ENCODE peak calls at places on chromosomes 5 and 9, in nine cellular contexts. R is foreskin fibroblast, Z is GM10248, U is cardiac fibroblast, L is A549, J is body of pancreas, H is fibroblast of mammary gland, S is heart left ventricle, A is H9. Y is an unnamed sample.
A peak's percentile ranks its signal among the peaks of the same experiment; 100 is the strongest.

GRCh38 chr9:85425153-85425611 is 316.6 kb downstream of the AGTPBP1 start:
- DNase-seq in R (peak; percentile 68), Z (peak; percentile 73), U (peak; percentile 45), L (peak; percentile 62), J (peak; percentile 58), H (peak; percentile 46), S (peak; percentile 39), A (peak; percentile 92), Y (peak; percentile 78)

GRCh38 chr5:116484645-116485044 is 90.0 kb downstream of the SEMA6A start:
- DNase-seq in R (no peak), Z (no peak), U (no peak), L (no peak), J (no peak), H (no peak), S (no peak), A (no peak), Y (no peak)

GRCh38 chr5:66757219-66757833 is 161.1 kb downstream of the MAST4 start:
- DNase-seq in R (peak; percentile 36), Z (peak; percentile 31), U (peak; percentile 84), L (peak; percentile 61), J (peak; percentile 73), H (peak; percentile 66), S (peak; percentile 37), A (no peak), Y (peak; percentile 45)

GRCh38 chr5:143652104-143652700 is 159.8 kb upstream of the HMHB1 start:
- DNase-seq in R (no peak), Z (no peak), U (no peak), L (no peak), J (no peak), H (peak; percentile 35), S (no peak), A (no peak), Y (no peak)

GRCh38 chr9:107282759-107283620 is at the start of gene RAD23B:
- DNase-seq in R (peak; percentile 99), Z (peak; percentile 97), U (peak; percentile 99), L (peak; percentile 98), J (peak; percentile 98), H (peak; percentile 98), S (peak; percentile 99), A (peak; percentile 98), Y (peak; percentile 96)

GRCh38 chr5:73825219-73825618 is 199.2 kb downstream of the ARHGEF28 start:
- DNase-seq in R (no peak), Z (no peak), U (no peak), L (no peak), J (no peak), H (no peak), S (no peak), A (peak; percentile 41), Y (no peak)

GRCh38 chr5:130289132-130290088 is 385.1 kb downstream of the CHSY3 start:
- DNase-seq in R (no peak), Z (no peak), U (peak; percentile 46), L (no peak), J (no peak), H (peak; percentile 65), S (no peak), A (no peak), Y (no peak)

GRCh38 chr9:136059321-136059791 is 35.7 kb downstream of the NACC2 start:
- DNase-seq in R (no peak), Z (no peak), U (no peak), L (no peak), J (no peak), H (no peak), S (no peak), A (no peak), Y (no peak)

GRCh38 chr9:115411516-115411915 is 293.6 kb upstream of the TNC start:
- DNase-seq in R (no peak), Z (no peak), U (no peak), L (no peak), J (no peak), H (peak; percentile 53), S (no peak), A (no peak), Y (no peak)

GRCh38 chr5:141507387-141508091 is 18.7 kb downstream of the PCDHGC5 start:
- DNase-seq in R (peak; percentile 90), Z (peak; percentile 63), U (peak; percentile 78), L (no peak), J (no peak), H (peak; percentile 94), S (peak; percentile 64), A (no peak), Y (no peak)

GRCh38 chr5:147248584-147248983 is 13.8 kb downstream of the STK32A start:
- DNase-seq in R (no peak), Z (no peak), U (no peak), L (no peak), J (no peak), H (no peak), S (no peak), A (no peak), Y (no peak)

GRCh38 chr9:135254176-135255032 is 166.9 kb downstream of the OLFM1 start:
- DNase-seq in R (no peak), Z (no peak), U (no peak), L (no peak), J (no peak), H (no peak), S (no peak), A (no peak), Y (no peak)

DNA sequence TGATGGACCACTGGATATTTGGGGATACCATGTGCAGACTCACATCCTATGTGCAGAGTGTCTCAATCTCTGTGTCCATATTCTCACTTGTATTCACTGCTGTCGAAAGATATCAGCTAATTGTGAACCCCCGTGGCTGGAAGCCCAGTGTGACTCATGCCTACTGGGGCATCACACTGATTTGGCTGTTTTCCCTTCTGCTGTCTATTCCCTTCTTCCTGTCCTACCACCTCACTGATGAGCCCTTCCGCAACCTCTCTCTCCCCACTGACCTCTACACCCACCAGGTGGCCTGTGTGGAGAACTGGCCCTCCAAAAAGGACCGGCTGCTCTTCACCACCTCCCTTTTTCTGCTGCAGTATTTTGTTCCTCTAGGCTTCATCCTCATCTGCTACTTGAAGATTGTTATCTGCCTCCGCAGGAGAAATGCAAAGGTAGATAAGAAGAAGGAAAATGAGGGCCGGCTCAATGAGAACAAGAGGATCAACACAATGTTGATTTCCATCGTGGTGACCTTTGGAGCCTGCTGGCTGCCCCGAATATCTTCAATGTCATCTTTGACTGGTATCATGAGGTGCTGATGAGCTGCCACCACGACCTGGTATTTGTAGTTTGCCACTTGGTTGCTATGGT is 54.5 kb upstream of the HNRNPA0 start:
- DNase-seq in R (no peak), Z (no peak), U (no peak), L (no peak), J (no peak), H (peak; percentile 21), S (peak; percentile 33), A (no peak), Y (no peak)
- TF ChIP-seq CTCF in R (no peak), Z (no peak), U (no peak), L (no peak), J (no peak), H (no peak), S (no peak), A (no peak), Y (no peak)

GRCh38 chr5:180810210-180811011 is 7.8 kb upstream of the MGAT1 start:
- DNase-seq in R (peak; percentile 93), Z (peak; percentile 94), U (peak; percentile 95), L (peak; percentile 97), J (peak; percentile 96), H (peak; percentile 90), S (peak; percentile 98), A (peak; percentile 95), Y (peak; percentile 98)

GRCh38 chr5:180815241-180816031 is 12.8 kb upstream of the MGAT1 start:
- DNase-seq in R (no peak), Z (no peak), U (no peak), L (no peak), J (peak; percentile 22), H (no peak), S (no peak), A (no peak), Y (no peak)

GRCh38 chr5:180811012-180811622 is 8.5 kb upstream of the MGAT1 start:
- DNase-seq in R (no peak), Z (no peak), U (no peak), L (no peak), J (no peak), H (no peak), S (no peak), A (no peak), Y (no peak)

GRCh38 chr5:180811623-180812119 is 9.1 kb upstream of the MGAT1 start:
- DNase-seq in R (no peak), Z (no peak), U (no peak), L (no peak), J (no peak), H (no peak), S (no peak), A (no peak), Y (no peak)

GRCh38 chr5:180813418-180813817 is 10.8 kb upstream of the MGAT1 start:
- DNase-seq in R (no peak), Z (no peak), U (no peak), L (peak; percentile 37), J (peak; percentile 2), H (no peak), S (no peak), A (no peak), Y (no peak)
- TF ChIP-seq CTCF in R (no peak), Z (peak; percentile 40), U (no peak), L (peak; percentile 17), J (no peak), H (no peak), S (no peak), A (peak; percentile 19), Y (no peak)

DNA sequence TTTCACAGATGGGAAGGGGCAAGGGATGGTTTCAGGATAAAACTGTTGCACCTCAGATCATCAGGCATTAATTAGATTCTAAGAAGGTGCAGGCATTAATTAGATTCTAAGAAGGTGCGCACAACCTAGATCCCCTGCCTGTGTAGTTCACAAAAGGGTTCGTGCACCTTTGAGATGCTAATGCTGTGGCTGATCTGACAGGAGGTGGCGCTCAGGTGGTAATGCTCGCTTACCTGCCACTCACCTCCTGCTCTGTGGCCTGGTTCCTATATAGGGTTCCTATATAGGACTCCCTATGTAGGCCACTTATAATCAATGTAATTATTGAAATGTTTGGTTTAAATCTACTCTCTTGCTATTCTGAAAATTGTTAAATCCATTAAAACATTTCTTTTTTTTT is 171.0 kb downstream of the MSX2 start:
- DNase-seq in R (no peak), Z (no peak), U (no peak), L (no peak), J (no peak), H (no peak), S (no peak), A (peak; percentile 66), Y (peak; percentile 10)
- TF ChIP-seq CTCF in R (no peak), Z (no peak), U (no peak), L (no peak), J (no peak), H (no peak), S (no peak), A (peak; percentile 43), Y (no peak)

DNA sequence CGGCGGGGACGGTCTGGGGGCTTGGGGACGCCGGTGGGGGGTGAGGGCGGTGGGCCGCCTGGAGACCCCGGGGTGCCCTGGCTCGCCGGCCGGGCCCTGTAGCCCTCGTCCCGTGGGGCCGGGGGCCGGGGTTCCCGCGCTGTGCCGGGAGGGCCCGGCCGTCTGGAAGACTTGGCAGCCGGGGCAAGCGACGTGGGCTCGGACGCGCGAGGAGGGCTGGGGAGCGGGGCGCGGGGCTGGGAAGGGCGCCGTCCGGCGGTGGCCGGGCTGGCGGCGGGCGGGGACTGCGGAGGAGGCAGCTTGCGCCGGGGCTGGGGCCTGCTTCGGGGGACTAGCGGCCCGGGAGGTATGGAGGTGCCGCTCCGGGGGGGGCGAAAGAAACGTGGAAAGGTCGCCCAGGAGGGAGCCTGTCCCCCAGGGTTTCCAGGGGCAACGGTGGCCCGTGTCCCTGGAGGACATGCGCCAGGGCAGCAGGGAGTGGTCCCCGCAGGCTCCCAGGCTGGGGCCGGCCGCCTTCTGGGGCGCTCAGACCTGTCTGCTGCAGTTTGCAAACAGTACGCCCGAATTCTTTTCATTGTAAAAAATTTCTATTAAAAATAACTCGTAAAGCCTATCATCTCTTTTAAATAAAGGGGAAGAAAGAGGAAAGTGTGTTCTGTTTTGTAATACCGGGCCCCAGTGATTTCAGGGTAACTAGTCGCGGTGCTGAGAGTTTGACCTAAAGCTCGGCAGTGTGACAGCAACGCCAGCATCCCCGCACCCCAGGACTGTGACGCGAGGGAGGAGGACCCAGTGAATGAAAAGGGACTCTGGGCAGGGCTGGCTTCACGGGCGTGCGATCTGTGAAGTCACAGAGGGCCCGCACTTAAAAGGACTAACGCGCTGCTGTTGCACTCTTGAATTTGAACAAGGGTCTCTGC is 752 bp upstream of the ANKH start:
- DNase-seq in R (no peak), Z (peak; percentile 57), U (peak; percentile 35), L (peak; percentile 48), J (peak; percentile 68), H (peak; percentile 37), S (peak; percentile 84), A (peak; percentile 44), Y (peak; percentile 42)
- TF ChIP-seq CTCF in R (no peak), Z (peak; percentile 30), U (peak; percentile 1), L (peak; percentile 33), J (no peak), H (no peak), S (peak; percentile 21), A (peak; percentile 23), Y (no peak)

Y was measured in Calu3.